ENCODE peak calls at places on chromosome 10, in five cellular contexts. T, L, I, D and O are unnamed samples.

GRCh38 chr10:73233883-73234282 is 13.2 kb downstream of the DNAJC9 start:
- DNase-seq in T (no peak), L (no peak), I (no peak), D (no peak), O (no peak)

GRCh38 chr10:11057018-11057417 is 39.3 kb downstream of the CELF2 start:
- DNase-seq in T (no peak), L (no peak), I (no peak), D (no peak), O (no peak)

GRCh38 chr10:92990615-92991014 is 70.0 kb upstream of the CYP26C1 start:
- DNase-seq in T (peak), L (peak), I (no peak), D (no peak), O (peak)

GRCh38 chr10:73494877-73495225 is 973 bp downstream of the PPP3CB start:
- DNase-seq in T (no peak), L (no peak), I (no peak), D (peak), O (no peak)

GRCh38 chr10:55628260-55628701 is 732.8 kb downstream of the ZWINT start:
- DNase-seq in T (no peak), L (no peak), I (no peak), D (no peak), O (no peak)

GRCh38 chr10:71952745-71953144 is 11.4 kb upstream of the CHST3 start:
- DNase-seq in T (no peak), L (no peak), I (no peak), D (no peak), O (no peak)

GRCh38 chr10:93039721-93040120 is 20.9 kb upstream of the CYP26C1 start:
- DNase-seq in T (no peak), L (peak), I (peak), D (no peak), O (peak)

GRCh38 chr10:18738835-18739234 is 79.6 kb downstream of the ARL5B start:
- DNase-seq in T (no peak), L (peak), I (no peak), D (no peak), O (no peak)

GRCh38 chr10:130108934-130109604 is 1.6 kb downstream of the C10orf143 start:
- DNase-seq in T (no peak), L (no peak), I (no peak), D (no peak), O (no peak)

GRCh38 chr10:102409604-102410426 is 8.8 kb downstream of the PSD start:
- DNase-seq in T (peak), L (no peak), I (no peak), D (no peak), O (no peak)

GRCh38 chr10:94571528-94571927 is 25.9 kb downstream of the HELLS start:
- DNase-seq in T (no peak), L (peak), I (no peak), D (no peak), O (no peak)

GRCh38 chr10:123135415-123136141 is at the start of gene HMX3:
- DNase-seq in T (peak), L (peak), I (no peak), D (peak), O (peak)

GRCh38 chr10:93715345-93715744 is 13.0 kb upstream of the FRA10AC1 start:
- DNase-seq in T (peak), L (no peak), I (no peak), D (no peak), O (no peak)

GRCh38 chr10:126722726-126723125 is 52.2 kb upstream of the C10orf90 start:
- DNase-seq in T (no peak), L (no peak), I (no peak), D (no peak), O (no peak)

GRCh38 chr10:124534231-124534798 is 72.7 kb downstream of the LHPP start:
- DNase-seq in T (no peak), L (no peak), I (no peak), D (no peak), O (peak)

GRCh38 chr10:129949411-129950335 is 14.4 kb downstream of the EBF3 start:
- DNase-seq in T (no peak), L (peak), I (no peak), D (no peak), O (no peak)

GRCh38 chr10:8074881-8075280 is 20.4 kb downstream of the GATA3 start:
- DNase-seq in T (no peak), L (no peak), I (no peak), D (no peak), O (no peak)

GRCh38 chr10:130664526-130664925 is 528.3 kb downstream of the GLRX3 start:
- DNase-seq in T (no peak), L (no peak), I (no peak), D (no peak), O (no peak)

GRCh38 chr10:62614389-62615157 is 189.9 kb upstream of the ADO start:
- DNase-seq in T (no peak), L (peak), I (no peak), D (no peak), O (no peak)

GRCh38 chr10:125691160-125691981 is 8.4 kb upstream of the TEX36 start:
- DNase-seq in T (no peak), L (no peak), I (no peak), D (no peak), O (no peak)

GRCh38 chr10:43263551-43264323 is 3.1 kb downstream of the RASGEF1A start:
- DNase-seq in T (peak), L (no peak), I (no peak), D (peak), O (no peak)

GRCh38 chr10:131726967-131727366 is 173.8 kb upstream of the PPP2R2D start:
- DNase-seq in T (no peak), L (no peak), I (no peak), D (no peak), O (no peak)

GRCh38 chr10:100043796-100044195 is 34.0 kb upstream of the DNMBP start:
- DNase-seq in T (no peak), L (peak), I (no peak), D (no peak), O (no peak)

GRCh38 chr10:37752309-37752875 is 105.0 kb downstream of the ZNF248 start:
- DNase-seq in T (no peak), L (no peak), I (no peak), D (no peak), O (no peak)

GRCh38 chr10:12681250-12681649 is 320.3 kb downstream of the CCDC3 start:
- DNase-seq in T (no peak), L (no peak), I (no peak), D (no peak), O (no peak)

GRCh38 chr10:12684784-12685183 is 316.7 kb downstream of the CCDC3 start:
- DNase-seq in T (no peak), L (no peak), I (no peak), D (no peak), O (no peak)

GRCh38 chr10:12687996-12688395 is 313.5 kb downstream of the CCDC3 start:
- DNase-seq in T (no peak), L (no peak), I (no peak), D (no peak), O (no peak)

GRCh38 chr10:12689893-12690292 is 311.6 kb downstream of the CCDC3 start:
- DNase-seq in T (no peak), L (no peak), I (no peak), D (no peak), O (no peak)

GRCh38 chr10:12685261-12685861 is 316.2 kb downstream of the CCDC3 start:
- DNase-seq in T (no peak), L (no peak), I (no peak), D (no peak), O (no peak)
- TF ChIP-seq POLR2A in T (no peak), L (no peak), I (no peak), D (no peak), O (no peak)

DNA sequence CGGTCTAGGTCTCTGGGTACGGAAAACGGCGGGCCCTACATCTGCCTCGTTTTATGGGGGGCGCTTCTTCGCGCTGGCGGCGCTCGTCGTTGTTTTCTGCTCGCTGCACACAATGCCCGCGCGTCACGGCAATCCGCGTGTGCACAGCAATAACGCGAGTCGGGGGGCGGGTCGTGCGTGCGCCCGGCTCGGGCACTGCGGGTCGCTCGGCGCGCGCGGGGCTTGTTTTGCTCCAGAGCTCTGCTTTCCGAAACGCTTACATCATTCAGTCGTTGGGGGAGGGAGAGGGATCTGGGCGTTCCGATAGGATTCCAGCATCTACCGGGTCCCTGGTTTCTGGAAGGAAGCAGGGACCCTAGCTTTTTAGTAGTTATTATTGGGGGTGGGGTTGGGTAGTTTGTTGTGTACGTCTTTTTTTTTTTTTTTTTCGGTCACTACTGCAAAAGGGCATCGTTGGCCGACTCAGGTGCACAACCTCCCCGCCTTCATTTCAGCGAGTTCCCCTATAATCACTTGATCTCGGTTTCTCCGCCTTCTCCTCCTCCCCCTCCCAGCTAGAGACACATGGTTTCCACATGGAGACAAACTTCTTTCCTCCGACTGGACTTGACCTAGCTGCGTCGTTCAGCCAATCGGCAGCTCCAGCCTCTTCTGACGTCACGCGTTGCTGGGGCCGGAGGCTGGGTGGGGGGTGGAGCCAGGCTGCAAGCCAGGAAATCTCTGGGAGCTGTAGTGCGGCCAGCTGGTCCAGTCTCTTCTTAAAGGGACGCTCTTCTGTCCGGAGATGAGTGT is 3.5 kb downstream of the MXI1 start:
- DNase-seq in T (peak), L (peak), I (peak), D (peak), O (peak)
- TF ChIP-seq POLR2A in T (no peak), L (no peak), I (peak), D (no peak), O (peak)

DNA sequence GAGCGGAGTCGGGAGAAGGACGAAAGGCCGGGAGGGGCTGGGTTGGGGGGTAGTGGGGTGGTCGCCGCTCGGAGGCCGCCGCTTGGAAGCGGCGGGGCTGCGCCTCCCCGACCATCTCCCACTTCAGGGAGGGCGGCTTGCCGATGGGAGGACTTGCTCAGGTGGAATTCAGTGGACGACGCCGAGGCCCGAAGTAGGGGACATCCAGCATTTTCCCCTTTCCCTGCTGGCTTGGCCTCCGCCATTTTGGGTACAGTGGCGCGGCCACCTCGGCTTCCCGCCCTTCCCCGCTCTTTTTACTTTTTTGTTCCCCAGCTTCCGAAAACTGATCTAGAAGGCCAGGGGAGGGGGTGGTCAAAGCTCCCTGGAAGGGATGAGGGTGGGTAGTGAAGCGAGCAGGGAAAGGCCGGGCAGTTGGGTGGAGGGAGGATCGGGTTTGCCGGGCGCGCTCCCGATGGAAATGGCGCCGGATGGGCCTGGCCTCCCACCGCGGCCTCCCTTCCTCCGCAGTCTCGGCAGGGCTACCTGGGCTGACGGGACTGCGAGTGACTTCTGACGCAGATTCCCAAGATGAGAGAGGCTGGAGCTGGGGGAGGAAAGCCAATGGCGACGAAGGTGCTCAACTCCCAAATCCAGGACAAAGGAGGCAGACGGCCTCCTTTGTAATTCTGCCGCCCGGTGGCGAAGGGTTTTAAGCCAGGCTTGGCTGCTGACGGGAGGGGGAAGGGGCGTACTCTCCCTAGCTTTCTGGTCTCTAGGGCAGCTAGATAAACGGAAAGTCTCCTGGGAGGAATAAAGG is at the start of gene PBLD:
- DNase-seq in T (peak), L (peak), I (peak), D (peak), O (peak)
- TF ChIP-seq POLR2A in T (peak), L (peak), I (no peak), D (peak), O (no peak)

DNA sequence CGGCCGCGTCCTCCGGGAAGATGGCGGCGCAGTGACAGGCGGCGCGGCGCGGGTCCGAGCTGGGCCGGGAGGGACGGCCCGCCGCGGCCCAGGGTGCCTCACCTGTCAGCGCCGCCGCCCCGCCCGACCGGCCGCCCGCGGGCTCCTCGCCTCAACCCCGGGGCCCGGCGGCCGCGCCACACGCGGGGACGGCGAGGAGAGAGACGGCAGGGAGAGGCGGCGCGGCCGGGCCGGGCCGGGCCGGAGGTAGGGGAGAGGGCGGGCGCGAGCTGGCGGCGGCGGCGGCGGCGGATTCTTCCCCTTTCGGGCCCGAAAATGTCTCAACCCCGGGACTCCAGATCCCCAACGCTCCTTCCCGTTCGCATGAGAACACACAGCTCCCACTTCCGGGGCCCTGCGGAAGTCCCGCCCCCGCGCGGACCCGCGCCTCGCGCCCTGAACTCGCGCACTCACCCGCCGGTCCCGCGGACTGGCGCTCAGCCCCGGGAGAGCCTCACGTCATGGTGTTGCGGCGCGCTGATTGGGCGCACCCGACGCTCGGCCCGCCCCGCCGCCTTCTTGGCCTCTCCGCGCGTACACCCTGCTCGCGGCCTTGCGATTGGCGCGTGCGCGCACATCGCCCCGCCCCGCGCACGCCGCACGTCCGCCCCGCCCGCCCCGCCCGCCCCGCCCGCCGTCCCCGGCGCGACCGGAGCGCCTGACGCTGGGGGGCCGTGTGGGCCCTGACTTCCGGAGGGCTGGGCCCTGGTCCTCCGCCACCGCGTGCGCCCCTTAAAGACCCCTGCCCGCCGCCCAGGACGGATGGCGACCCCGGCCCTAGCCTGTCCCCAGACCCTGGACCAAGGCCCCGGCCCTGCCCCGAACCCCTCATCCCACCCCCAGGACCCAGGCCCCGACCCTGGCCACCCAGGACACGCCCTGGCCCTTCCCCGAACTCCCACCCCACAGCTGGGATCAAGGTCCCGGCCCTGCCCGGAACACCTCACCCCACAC is at the start of gene LARP4B:
- DNase-seq in T (peak), L (peak), I (peak), D (peak), O (peak)
- TF ChIP-seq POLR2A in T (peak), L (peak), I (peak), D (peak), O (peak)

GRCh38 chr10:96306516-96306915 is 2.3 kb downstream of the DNTT start:
- DNase-seq in T (no peak), L (no peak), I (no peak), D (no peak), O (no peak)
- TF ChIP-seq POLR2A in T (no peak), L (no peak), I (no peak), D (no peak), O (no peak)